ENCODE peak calls at places on chromosomes 1 and 21, in nine cellular contexts. I is GM10248, J is Calu3, F is type B pancreatic cell, S is MM.1S, E is keratinocyte, Z is fibroblast of mammary gland, A is AG09309, T is heart right ventricle. U is an unnamed sample.
A peak's percentile ranks its signal among the peaks of the same experiment; 100 is the strongest.

GRCh38 chr21:45111703-45112102 is 37.3 kb downstream of the ADARB1 start:
- DNase-seq in F (no peak), T (no peak), A (no peak), E (no peak), S (no peak), I (no peak), Z (no peak), J (no peak), U (no peak)

GRCh38 chr1:240946926-240947325 is 335.0 kb upstream of the GREM2 start:
- DNase-seq in A (peak; percentile 29), I (peak; percentile 20), F (no peak), E (no peak), T (no peak), S (peak; percentile 58), Z (peak; percentile 62), J (peak; percentile 73), U (no peak)

GRCh38 chr1:82318921-82319320 is 518.2 kb downstream of the ADGRL2 start:
- DNase-seq in F (no peak), E (no peak), I (no peak), A (no peak), S (no peak), Z (peak; percentile 35), J (no peak), T (no peak), U (no peak)

GRCh38 chr1:21537511-21537931 is 28.3 kb downstream of the ALPL start:
- DNase-seq in Z (no peak), S (no peak), E (no peak), J (no peak), I (no peak), F (no peak), T (peak; percentile 64), A (no peak), U (no peak)

GRCh38 chr1:182599339-182599738 is 4.8 kb downstream of the RGS16 start:
- DNase-seq in Z (no peak), F (no peak), E (no peak), T (no peak), S (no peak), A (no peak), I (no peak), J (peak; percentile 31), U (no peak)

GRCh38 chr1:30272288-30273020 is 450.9 kb downstream of the MATN1 start:
- DNase-seq in S (no peak), Z (no peak), F (peak; percentile 40), A (no peak), I (no peak), J (no peak), E (no peak), T (no peak), U (no peak)

GRCh38 chr21:17250651-17251294 is 262.1 kb upstream of the CXADR start:
- DNase-seq in A (no peak), E (no peak), S (no peak), F (no peak), J (no peak), I (no peak), T (no peak), Z (peak; percentile 52), U (no peak)

GRCh38 chr1:156742017-156742416 is 1.1 kb upstream of the MRPL24 start:
- DNase-seq in I (no peak), T (no peak), E (no peak), F (no peak), S (no peak), J (no peak), Z (no peak), A (no peak), U (no peak)

GRCh38 chr1:119982006-119982405 is 85.7 kb upstream of the ADAM30 start:
- DNase-seq in J (no peak), Z (peak; percentile 82), E (no peak), S (no peak), T (no peak), A (peak; percentile 29), I (no peak), F (no peak), U (no peak)

GRCh38 chr1:3992746-3993145 is 92.7 kb upstream of the C1orf174 start:
- DNase-seq in A (no peak), F (no peak), E (no peak), I (no peak), Z (no peak), T (no peak), J (no peak), S (no peak), U (no peak)

GRCh38 chr1:23796466-23797271 is 3.9 kb downstream of the GALE start:
- DNase-seq in J (no peak), F (no peak), I (no peak), E (no peak), A (no peak), S (no peak), T (no peak), Z (no peak), U (no peak)
- TF ChIP-seq CTCF in J (no peak), F (no peak), I (no peak), E (no peak), A (no peak), S (no peak), T (no peak), Z (no peak), U (no peak)

GRCh38 chr1:221856188-221857093 is 114.6 kb upstream of the DUSP10 start:
- DNase-seq in A (no peak), I (no peak), T (no peak), E (no peak), F (no peak), J (no peak), Z (peak; percentile 97), S (no peak), U (no peak)
- TF ChIP-seq CTCF in A (no peak), I (no peak), T (no peak), E (no peak), F (no peak), J (no peak), Z (no peak), S (no peak), U (no peak)

DNA sequence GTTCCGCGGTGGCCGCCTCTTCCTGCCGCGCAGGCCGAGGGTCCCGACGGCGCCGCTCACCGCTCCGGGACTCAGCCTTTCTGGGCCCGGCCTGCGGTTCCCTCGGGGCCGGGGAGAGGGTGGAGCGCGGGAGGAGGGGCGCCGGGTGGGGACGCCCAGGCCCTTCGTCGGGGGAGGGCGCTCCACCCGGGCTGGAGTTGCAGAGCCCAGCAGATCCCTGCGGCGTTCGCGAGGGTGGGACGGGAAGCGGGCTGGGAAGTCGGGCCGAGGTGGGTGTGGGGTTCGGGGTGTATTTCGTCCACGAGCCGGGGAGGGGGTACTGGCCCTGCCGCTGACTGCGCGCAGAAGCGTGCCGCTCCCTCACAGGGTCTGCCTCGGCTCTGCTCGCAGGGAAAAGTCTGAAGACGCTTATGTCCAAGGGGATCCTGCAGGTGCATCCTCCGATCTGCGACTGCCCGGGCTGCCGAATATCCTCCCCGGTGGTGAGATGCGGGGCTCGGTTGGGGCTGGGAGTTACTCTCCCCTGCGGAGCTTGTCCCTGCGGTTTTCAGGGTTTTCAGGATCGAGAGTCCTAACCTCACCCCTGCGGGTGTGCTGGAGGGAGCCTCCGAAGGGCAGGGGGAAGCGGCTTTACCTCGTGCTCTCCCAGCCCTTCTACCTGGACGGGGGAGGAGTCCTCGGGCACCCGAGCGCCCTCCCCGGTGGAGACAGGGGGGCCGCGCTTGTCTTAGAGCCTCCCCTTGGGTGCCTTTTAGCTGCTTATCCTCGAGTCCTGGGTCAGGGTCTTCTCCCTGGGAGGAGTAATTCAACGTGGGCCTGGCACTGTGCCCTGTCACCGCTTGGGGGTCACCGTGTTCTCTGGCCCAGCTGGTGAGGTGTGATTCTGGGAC is 2.1 kb downstream of the SAMD11 start:
- DNase-seq in J (no peak), I (no peak), A (no peak), F (no peak), E (no peak), S (no peak), T (peak; percentile 51), Z (no peak), U (no peak)
- TF ChIP-seq CTCF in J (no peak), I (no peak), A (peak; percentile 8), F (no peak), E (no peak), S (no peak), T (no peak), Z (no peak), U (no peak)

GRCh38 chr1:47932744-47933143 is 64.4 kb downstream of the TRABD2B start:
- DNase-seq in J (no peak), I (no peak), E (no peak), S (no peak), A (no peak), T (no peak), Z (no peak), F (no peak), U (no peak)

GRCh38 chr1:47930215-47930885 is 66.8 kb downstream of the TRABD2B start:
- DNase-seq in Z (no peak), F (no peak), I (no peak), S (no peak), T (no peak), A (no peak), J (no peak), E (no peak), U (no peak)

GRCh38 chr1:47934243-47934805 is 62.9 kb downstream of the TRABD2B start:
- DNase-seq in A (peak; percentile 16), F (no peak), E (no peak), J (no peak), Z (peak; percentile 81), T (peak; percentile 58), I (no peak), S (no peak), U (no peak)

GRCh38 chr1:47935163-47935562 is 62.0 kb downstream of the TRABD2B start:
- DNase-seq in E (no peak), J (no peak), A (no peak), I (no peak), S (no peak), T (no peak), F (no peak), Z (peak; percentile 34), U (no peak)

DNA sequence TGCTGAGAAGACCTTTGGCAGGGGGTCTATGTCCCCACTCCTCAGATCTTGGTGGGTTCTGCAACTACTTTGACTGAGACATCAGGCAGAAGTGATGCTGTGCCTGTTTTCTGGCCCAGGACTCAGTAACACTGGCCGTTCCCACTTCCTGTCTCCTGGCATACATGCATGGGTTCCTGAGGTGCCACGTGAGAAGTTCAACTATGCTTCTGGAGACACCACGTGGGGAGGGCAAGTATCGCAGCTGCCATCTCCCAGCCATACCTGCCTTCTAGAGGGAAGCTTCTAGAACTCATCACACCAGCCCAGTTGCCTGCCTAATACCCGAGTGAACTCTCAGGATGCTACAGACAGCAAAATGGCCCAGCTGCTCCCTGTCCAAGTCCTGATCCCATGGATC is 65.8 kb downstream of the TRABD2B start:
- DNase-seq in Z (no peak), A (no peak), S (peak; percentile 19), E (peak; percentile 48), F (no peak), J (peak; percentile 55), T (no peak), I (no peak), U (no peak)
- TF ChIP-seq CTCF in Z (no peak), A (no peak), S (peak; percentile 21), E (peak; percentile 64), F (no peak), J (peak; percentile 24), T (no peak), I (no peak), U (no peak)

GRCh38 chr1:154614247-154614646 is 6.3 kb upstream of the ADAR start:
- DNase-seq in Z (no peak), F (no peak), A (no peak), J (no peak), I (no peak), T (no peak), S (no peak), E (no peak), U (no peak)
- TF ChIP-seq CTCF in Z (no peak), F (no peak), A (no peak), J (no peak), I (no peak), T (no peak), S (no peak), E (no peak), U (no peak)

GRCh38 chr1:165894591-165894990 is 67.2 kb downstream of the UCK2 start:
- DNase-seq in S (no peak), I (no peak), A (peak; percentile 31), F (no peak), T (no peak), J (no peak), E (no peak), Z (peak; percentile 58), U (no peak)
- TF ChIP-seq CTCF in S (no peak), I (no peak), A (no peak), F (no peak), T (no peak), J (no peak), E (no peak), Z (no peak), U (no peak)